ENCODE peak calls at places on chromosomes 11 and 22, in nine cellular contexts. H is NCI-H460, U is fibroblast of mammary gland, E is HT1080, X is Calu3, A is hippocampal formation, D is A549, R is EH, Z is body of pancreas. K is an unnamed sample.

GRCh38 chr11:47390084-47390760 is 11.9 kb upstream of the SPI1 start:
- DNase-seq in R (no peak), A (no peak), H (no peak), Z (no peak), E (no peak), U (no peak), D (no peak), X (no peak), K (no peak)

GRCh38 chr11:19379465-19379864 is 138.7 kb upstream of the E2F8 start:
- DNase-seq in D (no peak), H (no peak), R (peak; percentile 30), X (no peak), E (no peak), U (peak; percentile 86), A (no peak), Z (no peak), K (no peak)

GRCh38 chr11:31813242-31813960 is 2.3 kb upstream of the PAX6 start:
- DNase-seq in E (no peak), R (no peak), U (no peak), H (no peak), Z (no peak), X (no peak), D (no peak), A (no peak), K (no peak)

GRCh38 chr22:20225693-20225966 is 42.5 kb downstream of the RTN4R start:
- DNase-seq in X (no peak), U (no peak), Z (no peak), H (no peak), R (no peak), E (no peak), A (no peak), D (no peak), K (no peak)

GRCh38 chr22:17734197-17734596 is 40.1 kb downstream of the BID start:
- DNase-seq in H (no peak), A (no peak), U (peak; percentile 61), Z (no peak), X (no peak), D (no peak), R (peak; percentile 67), E (peak; percentile 59), K (peak; percentile 78)

GRCh38 chr11:100681064-100681502 is 6.0 kb upstream of the ARHGAP42 start:
- DNase-seq in R (peak; percentile 43), D (no peak), E (peak; percentile 74), X (peak; percentile 74), A (no peak), U (peak; percentile 74), H (no peak), Z (peak; percentile 27), K (peak; percentile 75)

GRCh38 chr11:71485466-71485865 is 32.5 kb downstream of the NADSYN1 start:
- DNase-seq in D (no peak), E (no peak), A (no peak), R (no peak), H (no peak), Z (no peak), X (no peak), U (no peak), K (no peak)

GRCh38 chr11:124865902-124866851 is 945 bp downstream of the ROBO3 start:
- DNase-seq in Z (no peak), A (no peak), R (peak; percentile 32), D (peak; percentile 64), X (peak; percentile 32), E (no peak), H (peak; percentile 22), U (no peak), K (no peak)

GRCh38 chr11:81005595-81005994 is 1564.8 kb upstream of the TENM4 start:
- DNase-seq in U (peak; percentile 92), Z (no peak), E (peak; percentile 89), H (peak; percentile 22), A (no peak), X (no peak), R (no peak), D (peak; percentile 0), K (no peak)

GRCh38 chr22:17803871-17804270 is 29.6 kb upstream of the BID start:
- DNase-seq in D (no peak), E (no peak), A (no peak), X (no peak), H (no peak), U (no peak), R (no peak), Z (no peak), K (no peak)

GRCh38 chr11:6389921-6390717 is at the start of gene SMPD1:
- DNase-seq in H (peak; percentile 65), R (peak; percentile 90), U (peak; percentile 82), Z (peak; percentile 94), A (peak; percentile 92), X (peak; percentile 89), E (peak; percentile 89), D (peak; percentile 82), K (peak; percentile 84)

GRCh38 chr22:46538816-46539163 is 1.4 kb upstream of the CELSR1 start:
- DNase-seq in Z (no peak), A (no peak), D (no peak), H (no peak), X (no peak), R (peak; percentile 73), E (peak; percentile 39), U (peak; percentile 61), K (no peak)

GRCh38 chr11:2096001-2096918 is 42.9 kb downstream of the IGF2 start:
- DNase-seq in X (no peak), D (no peak), R (peak; percentile 90), U (no peak), Z (no peak), H (no peak), A (no peak), E (no peak), K (peak; percentile 72)

GRCh38 chr11:125772834-125773505 is 5.7 kb downstream of the PATE2 start:
- DNase-seq in R (peak; percentile 92), X (no peak), A (no peak), Z (no peak), H (no peak), D (no peak), U (peak; percentile 42), E (no peak), K (peak; percentile 7)

GRCh38 chr22:23670378-23671295 is 20.2 kb upstream of the RGL4 start:
- DNase-seq in Z (no peak), D (no peak), E (no peak), U (no peak), R (no peak), A (no peak), X (no peak), H (no peak), K (no peak)

GRCh38 chr22:35587447-35587870 is 29.7 kb downstream of the MB start:
- DNase-seq in R (peak; percentile 57), X (peak; percentile 63), E (no peak), H (no peak), Z (peak; percentile 79), D (no peak), A (no peak), U (no peak), K (no peak)

GRCh38 chr22:42683599-42684283 is 34.5 kb upstream of the CYB5R3 start:
- DNase-seq in H (no peak), U (peak; percentile 66), A (peak; percentile 5), Z (no peak), X (no peak), E (no peak), R (no peak), D (no peak), K (no peak)

GRCh38 chr11:95912902-95913560 is 10.9 kb downstream of the MTMR2 start:
- DNase-seq in R (peak; percentile 62), D (no peak), X (no peak), U (peak; percentile 92), E (peak; percentile 56), Z (no peak), A (no peak), H (no peak), K (peak; percentile 59)